ENCODE peak calls at places on chromosomes 4 and X, in six cellular contexts. One of them, this sample, is unnamed.

GRCh38 chr4:46404961-46405360 is 15.0 kb upstream of the GABRA2 start:
- DNase-seq in body of pancreas: no peak
- DNase-seq in suprapubic skin: no peak
- DNase-seq in tibial artery: no peak
- DNase-seq in astrocyte of the spinal cord: no peak
- DNase-seq in heart right ventricle: no peak
- DNase-seq in this sample: no peak

GRCh38 chr4:168648929-168649328 is 152.1 kb downstream of the PALLD start:
- DNase-seq in suprapubic skin: no peak
- DNase-seq in tibial artery: no peak
- DNase-seq in body of pancreas: no peak
- DNase-seq in astrocyte of the spinal cord: peak; percentile 84
- DNase-seq in heart right ventricle: no peak
- DNase-seq in this sample: no peak

GRCh38 chr4:164779811-164780216 is 25.9 kb downstream of the SMIM31 start:
- DNase-seq in heart right ventricle: no peak
- DNase-seq in body of pancreas: peak; percentile 24
- DNase-seq in suprapubic skin: no peak
- DNase-seq in astrocyte of the spinal cord: peak; percentile 46
- DNase-seq in tibial artery: no peak
- DNase-seq in this sample: no peak

GRCh38 chr4:105225500-105225899 is 78.8 kb downstream of the TET2 start:
- DNase-seq in body of pancreas: no peak
- DNase-seq in astrocyte of the spinal cord: no peak
- DNase-seq in suprapubic skin: no peak
- DNase-seq in heart right ventricle: no peak
- DNase-seq in tibial artery: no peak
- DNase-seq in this sample: no peak

GRCh38 chr4:31290836-31291235 is 570.7 kb downstream of the PCDH7 start:
- DNase-seq in astrocyte of the spinal cord: no peak
- DNase-seq in body of pancreas: no peak
- DNase-seq in heart right ventricle: no peak
- DNase-seq in tibial artery: no peak
- DNase-seq in suprapubic skin: no peak
- DNase-seq in this sample: no peak

GRCh38 chr4:53026233-53026632 is 164.1 kb downstream of the RASL11B start:
- DNase-seq in astrocyte of the spinal cord: no peak
- DNase-seq in suprapubic skin: no peak
- DNase-seq in tibial artery: no peak
- DNase-seq in body of pancreas: no peak
- DNase-seq in heart right ventricle: no peak
- DNase-seq in this sample: no peak

GRCh38 chrX:103274284-103274683 is 2.3 kb downstream of the TCEAL5 start:
- DNase-seq in heart right ventricle: no peak
- DNase-seq in astrocyte of the spinal cord: no peak
- DNase-seq in tibial artery: no peak
- DNase-seq in suprapubic skin: no peak
- DNase-seq in body of pancreas: no peak
- DNase-seq in this sample: no peak

GRCh38 chr4:176635372-176636261 is 157.1 kb downstream of the VEGFC start:
- DNase-seq in tibial artery: no peak
- DNase-seq in suprapubic skin: no peak
- DNase-seq in astrocyte of the spinal cord: peak; percentile 85
- DNase-seq in heart right ventricle: peak; percentile 36
- DNase-seq in body of pancreas: no peak
- DNase-seq in this sample: no peak

GRCh38 chr4:166687828-166688227 is 546.5 kb downstream of the SPOCK3 start:
- DNase-seq in astrocyte of the spinal cord: no peak
- DNase-seq in tibial artery: no peak
- DNase-seq in body of pancreas: no peak
- DNase-seq in heart right ventricle: no peak
- DNase-seq in suprapubic skin: no peak
- DNase-seq in this sample: no peak

GRCh38 chr4:100306018-100306417 is 115.8 kb upstream of the DDIT4L start:
- DNase-seq in heart right ventricle: no peak
- DNase-seq in suprapubic skin: no peak
- DNase-seq in astrocyte of the spinal cord: no peak
- DNase-seq in tibial artery: no peak
- DNase-seq in body of pancreas: no peak
- DNase-seq in this sample: no peak

GRCh38 chr4:104677122-104677521 is 182.4 kb upstream of the CXXC4 start:
- DNase-seq in suprapubic skin: no peak
- DNase-seq in body of pancreas: peak; percentile 23
- DNase-seq in heart right ventricle: no peak
- DNase-seq in tibial artery: no peak
- DNase-seq in astrocyte of the spinal cord: peak; percentile 19
- DNase-seq in this sample: no peak

DNA sequence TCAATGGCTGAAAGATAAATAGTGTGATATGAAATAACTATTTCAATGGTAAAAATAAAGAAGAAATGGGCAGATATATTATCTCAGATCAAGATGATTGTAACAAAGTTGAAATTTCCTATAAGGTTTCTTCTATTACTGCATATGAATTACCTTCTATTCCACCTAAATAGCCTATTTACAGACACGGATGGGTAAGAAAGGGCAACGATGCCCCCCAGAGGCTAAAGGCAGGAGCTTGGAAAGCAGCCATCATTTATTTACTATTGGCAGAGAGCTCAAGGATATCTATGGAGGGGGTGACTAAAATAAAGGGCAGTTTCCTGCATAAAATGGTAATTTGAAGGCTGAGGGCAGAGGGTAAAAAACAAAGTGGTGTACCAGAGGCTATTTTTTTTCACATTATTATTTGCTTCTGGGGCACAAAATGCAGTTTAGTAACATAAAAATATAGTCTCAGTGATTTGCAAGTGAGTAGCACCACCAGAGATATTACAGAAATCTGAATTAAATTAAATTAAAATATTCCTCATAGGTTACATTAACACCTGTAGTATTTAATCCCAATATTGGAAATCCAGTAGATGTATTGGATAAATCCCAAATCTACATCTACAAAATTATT is 123.1 kb downstream of the BTC start:
- DNase-seq in heart right ventricle: peak; percentile 16
- DNase-seq in tibial artery: no peak
- DNase-seq in suprapubic skin: no peak
- DNase-seq in astrocyte of the spinal cord: peak; percentile 84
- DNase-seq in body of pancreas: peak; percentile 17
- DNase-seq in this sample: no peak
- TF ChIP-seq CTCF in heart right ventricle: peak; percentile 59
- TF ChIP-seq CTCF in tibial artery: no peak
- TF ChIP-seq CTCF in suprapubic skin: peak; percentile 15
- TF ChIP-seq CTCF in astrocyte of the spinal cord: peak; percentile 73
- TF ChIP-seq CTCF in body of pancreas: no peak
- TF ChIP-seq CTCF in this sample: peak; percentile 63

DNA sequence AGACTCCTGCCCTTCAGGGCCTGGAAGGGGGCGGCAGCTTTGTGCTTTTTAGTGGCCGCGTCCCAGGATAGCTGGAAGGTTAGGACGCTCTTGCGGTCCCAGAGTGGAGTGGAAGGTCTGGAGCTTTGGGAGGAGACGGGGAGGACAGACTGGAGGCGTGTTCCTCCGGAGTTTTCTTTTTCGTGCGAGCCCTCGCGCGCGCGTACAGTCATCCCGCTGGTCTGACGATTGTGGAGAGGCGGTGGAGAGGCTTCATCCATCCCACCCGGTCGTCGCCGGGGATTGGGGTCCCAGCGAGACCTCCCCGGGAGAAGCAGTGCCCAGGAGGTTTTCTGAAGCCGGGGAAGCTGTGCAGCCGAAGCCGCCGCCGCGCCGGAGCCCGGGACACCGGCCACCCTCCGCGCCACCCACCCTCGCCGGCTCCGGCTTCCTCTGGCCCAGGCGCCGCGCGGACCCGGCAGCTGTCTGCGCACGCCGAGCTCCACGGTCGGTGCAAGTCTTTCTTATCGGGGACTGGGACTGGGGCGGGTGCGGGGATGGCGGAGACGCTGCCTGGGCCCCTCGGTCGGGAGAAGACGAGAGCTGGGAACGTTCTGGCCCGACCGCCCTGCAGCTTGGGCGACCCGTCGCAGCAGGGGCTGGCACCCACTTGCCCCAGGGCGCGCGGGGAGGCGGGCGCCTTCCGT is at the start of gene EDNRA:
- DNase-seq in astrocyte of the spinal cord: peak; percentile 63
- DNase-seq in suprapubic skin: no peak
- DNase-seq in tibial artery: no peak
- DNase-seq in heart right ventricle: peak; percentile 68
- DNase-seq in body of pancreas: no peak
- DNase-seq in this sample: no peak
- H3K4me3 ChIP-seq in astrocyte of the spinal cord: peak within 1 kb of the TSS; percentile 59
- H3K4me3 ChIP-seq in suprapubic skin: peak within 1 kb of the TSS; percentile 64
- H3K4me3 ChIP-seq in tibial artery: peak within 1 kb of the TSS; percentile 70
- H3K4me3 ChIP-seq in heart right ventricle: peak within 1 kb of the TSS; percentile 48
- H3K4me3 ChIP-seq in body of pancreas: no peak within 1 kb of the TSS
- H3K4me3 ChIP-seq in this sample: no peak within 1 kb of the TSS

GRCh38 chrX:135596495-135596894 is 76.0 kb downstream of the INTS6L start:
- DNase-seq in astrocyte of the spinal cord: peak; percentile 1
- DNase-seq in tibial artery: no peak
- DNase-seq in suprapubic skin: no peak
- DNase-seq in heart right ventricle: peak; percentile 7
- DNase-seq in body of pancreas: peak; percentile 18
- DNase-seq in this sample: no peak

GRCh38 chrX:135595543-135595942 is 75.1 kb downstream of the INTS6L start:
- DNase-seq in heart right ventricle: no peak
- DNase-seq in body of pancreas: no peak
- DNase-seq in suprapubic skin: no peak
- DNase-seq in tibial artery: no peak
- DNase-seq in astrocyte of the spinal cord: no peak
- DNase-seq in this sample: no peak

GRCh38 chrX:135591871-135592270 is 71.4 kb downstream of the INTS6L start:
- DNase-seq in astrocyte of the spinal cord: no peak
- DNase-seq in suprapubic skin: no peak
- DNase-seq in tibial artery: no peak
- DNase-seq in body of pancreas: no peak
- DNase-seq in heart right ventricle: no peak
- DNase-seq in this sample: no peak
- TF ChIP-seq CTCF in astrocyte of the spinal cord: no peak
- TF ChIP-seq CTCF in suprapubic skin: no peak
- TF ChIP-seq CTCF in tibial artery: no peak
- TF ChIP-seq CTCF in body of pancreas: no peak
- TF ChIP-seq CTCF in heart right ventricle: no peak
- TF ChIP-seq CTCF in this sample: no peak

DNA sequence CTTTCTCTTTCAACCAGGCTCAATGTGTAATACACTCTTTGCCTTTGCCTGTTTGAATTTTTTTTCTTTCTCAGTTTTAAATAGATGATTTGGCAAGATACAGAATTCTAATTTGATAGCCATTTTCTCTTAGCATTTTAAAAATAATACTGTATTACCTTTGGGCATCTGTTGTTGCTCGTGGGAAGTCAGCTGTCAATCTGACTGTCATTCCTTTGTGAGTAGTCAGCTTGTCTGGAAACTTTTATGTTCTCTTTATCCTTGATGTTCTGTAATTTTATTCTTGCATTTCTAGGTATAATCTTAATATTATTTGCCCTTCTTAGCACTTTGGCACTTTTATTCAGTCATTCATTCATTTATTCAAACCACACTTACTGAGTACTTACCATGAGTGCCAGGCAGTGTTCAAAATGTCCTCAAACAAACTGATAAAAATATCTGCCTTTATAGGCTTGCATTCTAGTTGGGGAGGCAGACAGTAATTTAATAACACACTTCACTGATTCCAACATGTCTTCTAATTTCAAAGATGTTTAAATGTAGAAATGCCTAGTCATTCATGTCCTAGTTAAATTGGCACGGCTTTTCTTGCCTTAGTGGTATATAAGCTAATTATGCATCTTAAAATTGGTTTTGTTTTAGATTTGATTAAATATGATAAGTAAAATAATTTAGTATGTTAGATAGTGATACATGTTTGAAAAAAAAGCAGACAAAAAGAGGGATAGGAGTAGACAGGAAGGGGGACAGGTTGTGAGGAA is 3.8 kb downstream of the USP38 start:
- DNase-seq in tibial artery: no peak
- DNase-seq in heart right ventricle: no peak
- DNase-seq in body of pancreas: no peak
- DNase-seq in suprapubic skin: no peak
- DNase-seq in astrocyte of the spinal cord: peak; percentile 20
- DNase-seq in this sample: no peak
- H3K4me3 ChIP-seq in tibial artery: peak overlapping the region; percentile 96
- H3K4me3 ChIP-seq in heart right ventricle: no peak overlapping the region
- H3K4me3 ChIP-seq in body of pancreas: no peak overlapping the region
- H3K4me3 ChIP-seq in suprapubic skin: peak overlapping the region; percentile 69
- H3K4me3 ChIP-seq in astrocyte of the spinal cord: peak overlapping the region; percentile 10
- H3K4me3 ChIP-seq in this sample: no peak overlapping the region

GRCh38 chrX:133792198-133792953 is 193.0 kb downstream of the GPC3 start:
- DNase-seq in astrocyte of the spinal cord: peak; percentile 74
- DNase-seq in suprapubic skin: peak; percentile 68
- DNase-seq in heart right ventricle: peak; percentile 32
- DNase-seq in body of pancreas: peak; percentile 73
- DNase-seq in tibial artery: peak; percentile 31
- DNase-seq in this sample: peak; percentile 41
- TF ChIP-seq CTCF in astrocyte of the spinal cord: peak; percentile 98
- TF ChIP-seq CTCF in suprapubic skin: peak; percentile 75
- TF ChIP-seq CTCF in heart right ventricle: peak; percentile 86
- TF ChIP-seq CTCF in body of pancreas: peak; percentile 82
- TF ChIP-seq CTCF in tibial artery: peak; percentile 83
- TF ChIP-seq CTCF in this sample: peak; percentile 85

GRCh38 chr4:1812720-1813119 is 19.6 kb downstream of the FGFR3 start:
- DNase-seq in heart right ventricle: no peak
- DNase-seq in astrocyte of the spinal cord: no peak
- DNase-seq in suprapubic skin: no peak
- DNase-seq in tibial artery: no peak
- DNase-seq in body of pancreas: peak; percentile 71
- DNase-seq in this sample: no peak

GRCh38 chr4:1809754-1810502 is 16.8 kb downstream of the FGFR3 start:
- DNase-seq in tibial artery: no peak
- DNase-seq in astrocyte of the spinal cord: peak; percentile 45
- DNase-seq in suprapubic skin: no peak
- DNase-seq in body of pancreas: peak; percentile 75
- DNase-seq in heart right ventricle: peak; percentile 59
- DNase-seq in this sample: no peak

GRCh38 chr4:1808396-1808795 is 15.3 kb downstream of the FGFR3 start:
- DNase-seq in suprapubic skin: no peak
- DNase-seq in astrocyte of the spinal cord: no peak
- DNase-seq in tibial artery: no peak
- DNase-seq in body of pancreas: no peak
- DNase-seq in heart right ventricle: no peak
- DNase-seq in this sample: peak; percentile 87

GRCh38 chr4:1808851-1809753 is 16.0 kb downstream of the FGFR3 start:
- DNase-seq in heart right ventricle: no peak
- DNase-seq in suprapubic skin: no peak
- DNase-seq in body of pancreas: no peak
- DNase-seq in tibial artery: no peak
- DNase-seq in astrocyte of the spinal cord: no peak
- DNase-seq in this sample: no peak

DNA sequence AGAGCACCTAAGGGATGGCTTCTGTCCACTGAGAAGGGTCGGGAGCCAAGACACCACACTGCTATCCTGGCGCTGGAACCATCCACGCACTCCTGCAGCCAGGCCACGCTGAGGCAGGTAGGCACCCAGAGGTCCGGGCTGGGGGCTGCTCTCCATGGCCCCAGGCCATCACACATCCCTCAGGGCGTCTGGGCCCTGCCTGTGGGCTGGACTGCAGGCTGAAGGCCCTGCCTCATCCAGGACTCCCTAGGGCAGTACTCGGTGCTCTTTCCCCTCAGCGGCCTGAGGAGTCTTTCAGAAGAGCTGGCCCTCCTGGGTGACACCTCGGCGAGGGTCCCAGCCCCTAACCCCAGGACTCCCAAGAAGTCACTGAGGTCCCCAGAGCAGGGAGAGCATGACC is 17.7 kb downstream of the FGFR3 start:
- DNase-seq in astrocyte of the spinal cord: no peak
- DNase-seq in heart right ventricle: no peak
- DNase-seq in body of pancreas: no peak
- DNase-seq in suprapubic skin: no peak
- DNase-seq in tibial artery: no peak
- DNase-seq in this sample: no peak
- H3K4me3 ChIP-seq in astrocyte of the spinal cord: no peak overlapping the region
- H3K4me3 ChIP-seq in heart right ventricle: no peak overlapping the region
- H3K4me3 ChIP-seq in body of pancreas: no peak overlapping the region
- H3K4me3 ChIP-seq in suprapubic skin: no peak overlapping the region
- H3K4me3 ChIP-seq in tibial artery: no peak overlapping the region
- H3K4me3 ChIP-seq in this sample: no peak overlapping the region

This sample was measured in LNCaP clone FGC.